ENCODE peak calls at places on chromosomes 2 and 18, in eight cellular contexts. One of them, this sample, is unnamed.

GRCh38 chr2:11203480-11203879 is 48.2 kb downstream of the SLC66A3 start:
- DNase-seq in ascending aorta: no peak
- DNase-seq in mammary epithelial cell: peak
- DNase-seq in astrocyte of the spinal cord: peak
- DNase-seq in lower lobe of right lung: no peak
- DNase-seq in testis: no peak
- DNase-seq in HL-60: no peak
- DNase-seq in MCF 10A: peak
- DNase-seq in this sample: peak

GRCh38 chr2:231134910-231135650 is 10.2 kb upstream of the HTR2B start:
- DNase-seq in MCF 10A: no peak
- DNase-seq in ascending aorta: no peak
- DNase-seq in astrocyte of the spinal cord: no peak
- DNase-seq in testis: no peak
- DNase-seq in HL-60: no peak
- DNase-seq in mammary epithelial cell: no peak
- DNase-seq in lower lobe of right lung: no peak
- DNase-seq in this sample: no peak

GRCh38 chr2:62999905-63000304 is 50.7 kb upstream of the OTX1 start:
- DNase-seq in mammary epithelial cell: peak
- DNase-seq in HL-60: no peak
- DNase-seq in MCF 10A: peak
- DNase-seq in ascending aorta: peak
- DNase-seq in testis: no peak
- DNase-seq in astrocyte of the spinal cord: peak
- DNase-seq in lower lobe of right lung: no peak
- DNase-seq in this sample: peak

GRCh38 chr18:49865401-49865800 is 52.1 kb upstream of the ACAA2 start:
- DNase-seq in testis: no peak
- DNase-seq in ascending aorta: no peak
- DNase-seq in HL-60: no peak
- DNase-seq in mammary epithelial cell: no peak
- DNase-seq in lower lobe of right lung: no peak
- DNase-seq in astrocyte of the spinal cord: no peak
- DNase-seq in MCF 10A: no peak
- DNase-seq in this sample: no peak

GRCh38 chr2:65500319-65501040 is 68.1 kb upstream of the SPRED2 start:
- DNase-seq in HL-60: no peak
- DNase-seq in testis: no peak
- DNase-seq in mammary epithelial cell: no peak
- DNase-seq in lower lobe of right lung: no peak
- DNase-seq in ascending aorta: no peak
- DNase-seq in astrocyte of the spinal cord: no peak
- DNase-seq in MCF 10A: no peak
- DNase-seq in this sample: no peak

GRCh38 chr2:120983344-120983743 is 247.7 kb downstream of the GLI2 start:
- DNase-seq in lower lobe of right lung: no peak
- DNase-seq in testis: no peak
- DNase-seq in mammary epithelial cell: peak
- DNase-seq in ascending aorta: no peak
- DNase-seq in MCF 10A: no peak
- DNase-seq in HL-60: no peak
- DNase-seq in astrocyte of the spinal cord: no peak
- DNase-seq in this sample: no peak

GRCh38 chr2:96502891-96503636 is 2.1 kb downstream of the NEURL3 start:
- DNase-seq in lower lobe of right lung: no peak
- DNase-seq in HL-60: no peak
- DNase-seq in mammary epithelial cell: no peak
- DNase-seq in testis: peak
- DNase-seq in MCF 10A: no peak
- DNase-seq in astrocyte of the spinal cord: no peak
- DNase-seq in ascending aorta: peak
- DNase-seq in this sample: no peak

GRCh38 chr2:23595021-23595420 is 210.0 kb downstream of the KLHL29 start:
- DNase-seq in HL-60: no peak
- DNase-seq in testis: no peak
- DNase-seq in MCF 10A: no peak
- DNase-seq in lower lobe of right lung: no peak
- DNase-seq in ascending aorta: no peak
- DNase-seq in astrocyte of the spinal cord: no peak
- DNase-seq in mammary epithelial cell: no peak
- DNase-seq in this sample: no peak

GRCh38 chr18:74796928-74797576 is 199.4 kb downstream of the ZNF407 start:
- DNase-seq in astrocyte of the spinal cord: peak
- DNase-seq in MCF 10A: peak
- DNase-seq in testis: no peak
- DNase-seq in HL-60: no peak
- DNase-seq in ascending aorta: no peak
- DNase-seq in mammary epithelial cell: peak
- DNase-seq in lower lobe of right lung: no peak
- DNase-seq in this sample: peak

GRCh38 chr2:96556441-96557330 is 20.1 kb downstream of the ARID5A start:
- DNase-seq in mammary epithelial cell: peak
- DNase-seq in testis: no peak
- DNase-seq in astrocyte of the spinal cord: peak
- DNase-seq in ascending aorta: peak
- DNase-seq in lower lobe of right lung: no peak
- DNase-seq in HL-60: no peak
- DNase-seq in MCF 10A: peak
- DNase-seq in this sample: peak

GRCh38 chr2:168599738-168600137 is 143.7 kb downstream of the CERS6 start:
- DNase-seq in mammary epithelial cell: peak
- DNase-seq in lower lobe of right lung: no peak
- DNase-seq in ascending aorta: no peak
- DNase-seq in testis: no peak
- DNase-seq in HL-60: no peak
- DNase-seq in astrocyte of the spinal cord: no peak
- DNase-seq in MCF 10A: no peak
- DNase-seq in this sample: no peak

GRCh38 chr18:48172226-48173006 is 236.8 kb downstream of the ZBTB7C start:
- DNase-seq in lower lobe of right lung: no peak
- DNase-seq in astrocyte of the spinal cord: no peak
- DNase-seq in MCF 10A: no peak
- DNase-seq in ascending aorta: peak
- DNase-seq in mammary epithelial cell: no peak
- DNase-seq in HL-60: no peak
- DNase-seq in testis: peak
- DNase-seq in this sample: no peak

GRCh38 chr2:172234716-172235661 is 132.3 kb upstream of the DLX2 start:
- DNase-seq in astrocyte of the spinal cord: no peak
- DNase-seq in lower lobe of right lung: no peak
- DNase-seq in mammary epithelial cell: no peak
- DNase-seq in MCF 10A: no peak
- DNase-seq in ascending aorta: no peak
- DNase-seq in HL-60: no peak
- DNase-seq in testis: no peak
- DNase-seq in this sample: no peak

GRCh38 chr18:8800041-8800441 is 94.7 kb downstream of the MTCL1 start:
- DNase-seq in testis: peak
- DNase-seq in lower lobe of right lung: no peak
- DNase-seq in ascending aorta: no peak
- DNase-seq in mammary epithelial cell: no peak
- DNase-seq in astrocyte of the spinal cord: peak
- DNase-seq in HL-60: no peak
- DNase-seq in MCF 10A: no peak
- DNase-seq in this sample: no peak

GRCh38 chr2:98412751-98413445 is 31.8 kb upstream of the INPP4A start:
- DNase-seq in MCF 10A: peak
- DNase-seq in mammary epithelial cell: peak
- DNase-seq in HL-60: peak
- DNase-seq in lower lobe of right lung: no peak
- DNase-seq in testis: peak
- DNase-seq in ascending aorta: no peak
- DNase-seq in astrocyte of the spinal cord: peak
- DNase-seq in this sample: peak

GRCh38 chr2:158644139-158644538 is 151.0 kb upstream of the DAPL1 start:
- DNase-seq in ascending aorta: no peak
- DNase-seq in testis: no peak
- DNase-seq in mammary epithelial cell: no peak
- DNase-seq in HL-60: no peak
- DNase-seq in MCF 10A: no peak
- DNase-seq in astrocyte of the spinal cord: peak
- DNase-seq in lower lobe of right lung: no peak
- DNase-seq in this sample: peak

GRCh38 chr2:236167297-236168109 is 683 bp downstream of the GBX2 start:
- DNase-seq in ascending aorta: no peak
- DNase-seq in MCF 10A: no peak
- DNase-seq in mammary epithelial cell: peak
- DNase-seq in astrocyte of the spinal cord: peak
- DNase-seq in testis: no peak
- DNase-seq in HL-60: no peak
- DNase-seq in lower lobe of right lung: no peak
- DNase-seq in this sample: peak

GRCh38 chr2:60498176-60499081 is 55.0 kb downstream of the BCL11A start:
- DNase-seq in astrocyte of the spinal cord: no peak
- DNase-seq in mammary epithelial cell: no peak
- DNase-seq in testis: no peak
- DNase-seq in ascending aorta: no peak
- DNase-seq in HL-60: no peak
- DNase-seq in MCF 10A: no peak
- DNase-seq in lower lobe of right lung: no peak
- DNase-seq in this sample: no peak

GRCh38 chr2:109702250-109702985 is 88.3 kb downstream of the SOWAHC start:
- DNase-seq in testis: no peak
- DNase-seq in astrocyte of the spinal cord: peak
- DNase-seq in lower lobe of right lung: no peak
- DNase-seq in mammary epithelial cell: peak
- DNase-seq in HL-60: no peak
- DNase-seq in MCF 10A: peak
- DNase-seq in ascending aorta: no peak
- DNase-seq in this sample: peak

GRCh38 chr2:155250800-155251199 is 552.3 kb downstream of the KCNJ3 start:
- DNase-seq in ascending aorta: no peak
- DNase-seq in lower lobe of right lung: no peak
- DNase-seq in MCF 10A: peak
- DNase-seq in astrocyte of the spinal cord: no peak
- DNase-seq in testis: peak
- DNase-seq in HL-60: no peak
- DNase-seq in mammary epithelial cell: peak
- DNase-seq in this sample: no peak

GRCh38 chr2:196927318-196928225 is 1.1 kb upstream of the PGAP1 start:
- DNase-seq in lower lobe of right lung: no peak
- DNase-seq in mammary epithelial cell: peak
- DNase-seq in ascending aorta: no peak
- DNase-seq in astrocyte of the spinal cord: peak
- DNase-seq in HL-60: no peak
- DNase-seq in testis: no peak
- DNase-seq in MCF 10A: peak
- DNase-seq in this sample: peak

GRCh38 chr18:5467666-5468065 is 76.1 kb downstream of the EPB41L3 start:
- DNase-seq in mammary epithelial cell: no peak
- DNase-seq in lower lobe of right lung: no peak
- DNase-seq in ascending aorta: no peak
- DNase-seq in astrocyte of the spinal cord: no peak
- DNase-seq in HL-60: no peak
- DNase-seq in testis: no peak
- DNase-seq in MCF 10A: no peak
- DNase-seq in this sample: no peak

GRCh38 chr2:149487189-149487588 is 100.4 kb downstream of the MMADHC start:
- DNase-seq in ascending aorta: no peak
- DNase-seq in testis: no peak
- DNase-seq in HL-60: no peak
- DNase-seq in astrocyte of the spinal cord: no peak
- DNase-seq in lower lobe of right lung: no peak
- DNase-seq in MCF 10A: no peak
- DNase-seq in mammary epithelial cell: no peak
- DNase-seq in this sample: no peak

GRCh38 chr18:9070212-9070611 is 32.3 kb upstream of the NDUFV2 start:
- DNase-seq in testis: no peak
- DNase-seq in mammary epithelial cell: no peak
- DNase-seq in ascending aorta: no peak
- DNase-seq in MCF 10A: no peak
- DNase-seq in HL-60: no peak
- DNase-seq in lower lobe of right lung: no peak
- DNase-seq in astrocyte of the spinal cord: no peak
- DNase-seq in this sample: no peak

GRCh38 chr2:208570066-208570465 is 163.5 kb downstream of the PTH2R start:
- DNase-seq in lower lobe of right lung: no peak
- DNase-seq in HL-60: no peak
- DNase-seq in mammary epithelial cell: no peak
- DNase-seq in testis: no peak
- DNase-seq in ascending aorta: no peak
- DNase-seq in astrocyte of the spinal cord: no peak
- DNase-seq in MCF 10A: no peak
- DNase-seq in this sample: no peak
- TF ChIP-seq CTCF in lower lobe of right lung: no peak
- TF ChIP-seq CTCF in HL-60: no peak
- TF ChIP-seq CTCF in mammary epithelial cell: no peak
- TF ChIP-seq CTCF in testis: no peak
- TF ChIP-seq CTCF in ascending aorta: no peak
- TF ChIP-seq CTCF in astrocyte of the spinal cord: no peak
- TF ChIP-seq CTCF in MCF 10A: no peak
- TF ChIP-seq CTCF in this sample: no peak

GRCh38 chr2:232315049-232315922 is 63.3 kb upstream of the ALPP start:
- DNase-seq in ascending aorta: peak
- DNase-seq in astrocyte of the spinal cord: peak
- DNase-seq in lower lobe of right lung: peak
- DNase-seq in testis: peak
- DNase-seq in HL-60: peak
- DNase-seq in MCF 10A: peak
- DNase-seq in mammary epithelial cell: peak
- DNase-seq in this sample: peak
- TF ChIP-seq CTCF in ascending aorta: no peak
- TF ChIP-seq CTCF in astrocyte of the spinal cord: peak
- TF ChIP-seq CTCF in lower lobe of right lung: peak
- TF ChIP-seq CTCF in testis: no peak
- TF ChIP-seq CTCF in HL-60: peak
- TF ChIP-seq CTCF in MCF 10A: peak
- TF ChIP-seq CTCF in mammary epithelial cell: peak
- TF ChIP-seq CTCF in this sample: no peak

GRCh38 chr2:207768168-207768890 is 1.4 kb downstream of the FZD5 start:
- DNase-seq in MCF 10A: no peak
- DNase-seq in testis: peak
- DNase-seq in ascending aorta: peak
- DNase-seq in lower lobe of right lung: peak
- DNase-seq in HL-60: no peak
- DNase-seq in mammary epithelial cell: peak
- DNase-seq in astrocyte of the spinal cord: peak
- DNase-seq in this sample: no peak
- TF ChIP-seq CTCF in MCF 10A: no peak
- TF ChIP-seq CTCF in testis: no peak
- TF ChIP-seq CTCF in ascending aorta: no peak
- TF ChIP-seq CTCF in lower lobe of right lung: no peak
- TF ChIP-seq CTCF in HL-60: no peak
- TF ChIP-seq CTCF in mammary epithelial cell: no peak
- TF ChIP-seq CTCF in astrocyte of the spinal cord: no peak
- TF ChIP-seq CTCF in this sample: no peak

DNA sequence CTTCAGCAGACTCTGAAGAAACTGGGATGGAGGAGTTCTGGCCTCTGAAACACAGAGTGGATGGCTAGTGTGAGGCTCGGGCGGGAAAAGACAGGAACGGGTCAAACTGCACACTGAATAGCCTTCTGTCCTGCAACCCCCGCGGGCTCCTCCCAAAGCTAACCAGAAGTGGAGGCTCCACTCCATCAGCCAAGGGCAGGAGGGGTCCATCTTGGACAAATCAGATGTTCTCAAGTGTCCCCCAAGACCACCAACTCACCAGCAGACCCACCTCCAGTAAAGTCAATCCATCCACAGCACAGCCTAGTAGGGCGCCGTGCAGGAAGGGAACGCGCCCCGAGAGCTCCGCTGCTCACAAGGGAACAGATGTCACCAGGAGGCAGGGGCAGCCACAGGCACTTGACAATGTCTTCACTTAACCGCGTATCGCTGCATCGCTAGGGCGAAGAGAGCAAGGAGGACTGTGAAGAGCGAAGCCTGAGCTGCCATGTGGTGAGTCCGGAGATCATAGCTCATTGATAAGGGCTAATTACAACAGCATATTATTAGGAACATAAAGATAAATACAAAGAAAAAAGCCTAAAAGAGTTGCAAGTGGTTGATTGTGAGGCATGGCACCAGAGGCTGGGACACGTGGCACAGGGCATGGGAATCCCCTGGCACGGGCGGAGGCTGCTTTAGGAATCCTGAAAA is 494.6 kb upstream of the MYT1L start:
- DNase-seq in astrocyte of the spinal cord: no peak
- DNase-seq in testis: no peak
- DNase-seq in MCF 10A: no peak
- DNase-seq in lower lobe of right lung: no peak
- DNase-seq in ascending aorta: peak
- DNase-seq in HL-60: no peak
- DNase-seq in mammary epithelial cell: no peak
- DNase-seq in this sample: no peak
- TF ChIP-seq CTCF in astrocyte of the spinal cord: no peak
- TF ChIP-seq CTCF in testis: no peak
- TF ChIP-seq CTCF in MCF 10A: no peak
- TF ChIP-seq CTCF in lower lobe of right lung: no peak
- TF ChIP-seq CTCF in ascending aorta: no peak
- TF ChIP-seq CTCF in HL-60: no peak
- TF ChIP-seq CTCF in mammary epithelial cell: no peak
- TF ChIP-seq CTCF in this sample: no peak

This sample was measured in HFFc6.